ENCODE peak calls at places on chromosomes 7 and 10, in six cellular contexts. C, N, B, O, M and R are unnamed samples.

GRCh38 chr7:11768263-11768662 is 63.7 kb downstream of the THSD7A start:
- DNase-seq in N (no peak), M (no peak), O (no peak), B (no peak), C (no peak), R (no peak)

GRCh38 chr7:139091677-139091996 is 17.9 kb downstream of the ZC3HAV1 start:
- DNase-seq in O (no peak), B (no peak), N (no peak), M (no peak), C (no peak), R (no peak)

GRCh38 chr10:132565516-132566209 is 28.1 kb downstream of the INPP5A start:
- DNase-seq in O (no peak), B (no peak), M (no peak), N (no peak), C (no peak), R (no peak)

GRCh38 chr7:2409745-2410414 is 6.5 kb downstream of the CHST12 start:
- DNase-seq in N (no peak), M (peak), C (no peak), B (no peak), O (no peak), R (no peak)

GRCh38 chr7:116707289-116707688 is 35.3 kb downstream of the MET start:
- DNase-seq in N (no peak), M (no peak), C (no peak), O (no peak), B (no peak), R (no peak)

GRCh38 chr10:34920578-34920977 is 105.5 kb upstream of the PARD3 start:
- DNase-seq in O (no peak), M (no peak), C (no peak), B (no peak), N (no peak), R (no peak)

GRCh38 chr10:5518143-5518542 is 6.6 kb upstream of the CALML3 start:
- DNase-seq in N (no peak), M (peak), O (no peak), B (no peak), C (no peak), R (no peak)

GRCh38 chr7:4763091-4763793 is 12.2 kb upstream of the AP5Z1 start:
- DNase-seq in O (no peak), M (no peak), B (no peak), N (no peak), C (no peak), R (no peak)

GRCh38 chr10:110803830-110804338 is 67.8 kb upstream of the PDCD4 start:
- DNase-seq in C (no peak), B (peak), M (no peak), N (no peak), O (peak), R (peak)

GRCh38 chr10:106111241-106111640 is 1053.3 kb downstream of the SORCS1 start:
- DNase-seq in M (no peak), O (no peak), C (no peak), N (no peak), B (no peak), R (no peak)

GRCh38 chr10:108545921-108546320 is 1377.4 kb downstream of the XPNPEP1 start:
- DNase-seq in O (no peak), N (no peak), B (no peak), M (no peak), C (no peak), R (peak)

GRCh38 chr7:78444267-78444666 is 645.7 kb downstream of the PHTF2 start:
- DNase-seq in B (no peak), C (no peak), M (no peak), N (no peak), O (no peak), R (no peak)

GRCh38 chr10:17882557-17882956 is 69.2 kb upstream of the SLC39A12 start:
- DNase-seq in M (no peak), B (no peak), N (no peak), C (no peak), O (no peak), R (no peak)

GRCh38 chr10:1654247-1654646 is 83.1 kb downstream of the ADARB2 start:
- DNase-seq in C (no peak), B (no peak), O (no peak), N (no peak), M (no peak), R (no peak)

GRCh38 chr10:97830064-97830463 is 19.6 kb upstream of the GOLGA7B start:
- DNase-seq in O (no peak), B (no peak), C (no peak), M (peak), N (no peak), R (no peak)

GRCh38 chr7:157584420-157584819 is 247.6 kb downstream of the DNAJB6 start:
- DNase-seq in O (no peak), M (no peak), N (no peak), C (no peak), B (no peak), R (no peak)

GRCh38 chr10:70693619-70694286 is 21.4 kb downstream of the ADAMTS14 start:
- DNase-seq in B (peak), O (no peak), C (no peak), M (no peak), N (no peak), R (no peak)

GRCh38 chr10:104478380-104478779 is 124.7 kb downstream of the CFAP58 start:
- DNase-seq in M (no peak), B (no peak), C (no peak), N (no peak), O (no peak), R (no peak)

GRCh38 chr10:126158537-126158936 is 229.7 kb downstream of the ADAM12 start:
- DNase-seq in B (no peak), M (no peak), C (no peak), O (no peak), N (no peak), R (no peak)

GRCh38 chr7:112162161-112163020 is 43.8 kb downstream of the DOCK4 start:
- DNase-seq in N (no peak), B (no peak), O (no peak), C (peak), M (peak), R (no peak)

GRCh38 chr10:7350541-7351195 is 60.2 kb downstream of the SFMBT2 start:
- DNase-seq in O (no peak), C (no peak), N (no peak), B (no peak), M (no peak), R (no peak)

GRCh38 chr7:741191-741671 is 14.2 kb upstream of the PRKAR1B start:
- DNase-seq in B (no peak), C (no peak), O (no peak), N (no peak), M (no peak), R (no peak)

GRCh38 chr7:49166441-49166840 is 242.1 kb downstream of the CDC14C start:
- DNase-seq in O (no peak), M (peak), N (no peak), B (no peak), C (no peak), R (no peak)

GRCh38 chr7:137282043-137282442 is 61.5 kb downstream of the PTN start:
- DNase-seq in N (no peak), M (no peak), O (no peak), C (no peak), B (no peak), R (no peak)